ENCODE peak calls at places on chromosomes 12 and 14, in six cellular contexts. One of them, this sample, is unnamed.

GRCh38 chr14:35285991-35286564 is 6.1 kb upstream of the PSMA6 start:
- DNase-seq in lower leg skin: no peak
- DNase-seq in breast epithelium: no peak
- DNase-seq in mammary epithelial cell: no peak
- DNase-seq in astrocyte of the spinal cord: no peak
- DNase-seq in CD8-positive, alpha-beta T cell: no peak
- DNase-seq in this sample: no peak

GRCh38 chr12:1606021-1606622 is 11.7 kb upstream of the FBXL14 start:
- DNase-seq in lower leg skin: peak; percentile 99
- DNase-seq in astrocyte of the spinal cord: peak; percentile 82
- DNase-seq in mammary epithelial cell: peak; percentile 92
- DNase-seq in CD8-positive, alpha-beta T cell: no peak
- DNase-seq in breast epithelium: peak; percentile 86
- DNase-seq in this sample: peak; percentile 94

GRCh38 chr14:104581521-104581920 is 2.0 kb downstream of the C14orf180 start:
- DNase-seq in lower leg skin: no peak
- DNase-seq in astrocyte of the spinal cord: no peak
- DNase-seq in mammary epithelial cell: no peak
- DNase-seq in breast epithelium: no peak
- DNase-seq in CD8-positive, alpha-beta T cell: no peak
- DNase-seq in this sample: no peak

GRCh38 chr12:12229556-12230092 is 37.2 kb downstream of the LRP6 start:
- DNase-seq in astrocyte of the spinal cord: no peak
- DNase-seq in breast epithelium: no peak
- DNase-seq in mammary epithelial cell: no peak
- DNase-seq in CD8-positive, alpha-beta T cell: no peak
- DNase-seq in lower leg skin: no peak
- DNase-seq in this sample: no peak

GRCh38 chr14:21226467-21226866 is 42.8 kb downstream of the HNRNPC start:
- DNase-seq in breast epithelium: no peak
- DNase-seq in mammary epithelial cell: no peak
- DNase-seq in astrocyte of the spinal cord: no peak
- DNase-seq in lower leg skin: no peak
- DNase-seq in CD8-positive, alpha-beta T cell: no peak
- DNase-seq in this sample: no peak

GRCh38 chr14:72699852-72700257 is 194.0 kb downstream of the DPF3 start:
- DNase-seq in mammary epithelial cell: peak; percentile 16
- DNase-seq in astrocyte of the spinal cord: peak; percentile 36
- DNase-seq in breast epithelium: no peak
- DNase-seq in CD8-positive, alpha-beta T cell: no peak
- DNase-seq in lower leg skin: no peak
- DNase-seq in this sample: peak; percentile 84

GRCh38 chr12:96889273-96889933 is 17.7 kb upstream of the NEDD1 start:
- DNase-seq in CD8-positive, alpha-beta T cell: no peak
- DNase-seq in mammary epithelial cell: peak; percentile 91
- DNase-seq in astrocyte of the spinal cord: peak; percentile 64
- DNase-seq in lower leg skin: no peak
- DNase-seq in breast epithelium: no peak
- DNase-seq in this sample: peak; percentile 87

GRCh38 chr14:42550282-42550681 is 943.6 kb downstream of the LRFN5 start:
- DNase-seq in CD8-positive, alpha-beta T cell: no peak
- DNase-seq in mammary epithelial cell: no peak
- DNase-seq in lower leg skin: no peak
- DNase-seq in astrocyte of the spinal cord: no peak
- DNase-seq in breast epithelium: no peak
- DNase-seq in this sample: no peak

GRCh38 chr14:69719501-69719951 is 47.4 kb upstream of the SRSF5 start:
- DNase-seq in CD8-positive, alpha-beta T cell: no peak
- DNase-seq in mammary epithelial cell: peak; percentile 95
- DNase-seq in astrocyte of the spinal cord: peak; percentile 93
- DNase-seq in lower leg skin: no peak
- DNase-seq in breast epithelium: no peak
- DNase-seq in this sample: peak; percentile 98

GRCh38 chr12:76155157-76155556 is 70.7 kb upstream of the NAP1L1 start:
- DNase-seq in astrocyte of the spinal cord: no peak
- DNase-seq in lower leg skin: no peak
- DNase-seq in breast epithelium: no peak
- DNase-seq in mammary epithelial cell: no peak
- DNase-seq in CD8-positive, alpha-beta T cell: no peak
- DNase-seq in this sample: no peak

GRCh38 chr12:80847575-80847974 is 90.2 kb downstream of the LIN7A start:
- DNase-seq in lower leg skin: no peak
- DNase-seq in breast epithelium: no peak
- DNase-seq in astrocyte of the spinal cord: no peak
- DNase-seq in CD8-positive, alpha-beta T cell: no peak
- DNase-seq in mammary epithelial cell: no peak
- DNase-seq in this sample: no peak

GRCh38 chr14:88476825-88477224 is 78.0 kb downstream of the PTPN21 start:
- DNase-seq in CD8-positive, alpha-beta T cell: no peak
- DNase-seq in astrocyte of the spinal cord: no peak
- DNase-seq in mammary epithelial cell: no peak
- DNase-seq in breast epithelium: no peak
- DNase-seq in lower leg skin: no peak
- DNase-seq in this sample: no peak

GRCh38 chr12:24780969-24781368 is 167.9 kb downstream of the BCAT1 start:
- DNase-seq in breast epithelium: no peak
- DNase-seq in astrocyte of the spinal cord: peak; percentile 16
- DNase-seq in CD8-positive, alpha-beta T cell: no peak
- DNase-seq in lower leg skin: no peak
- DNase-seq in mammary epithelial cell: peak; percentile 4
- DNase-seq in this sample: peak; percentile 50

GRCh38 chr12:50840809-50841487 is 1.8 kb upstream of the TMPRSS12 start:
- DNase-seq in mammary epithelial cell: no peak
- DNase-seq in astrocyte of the spinal cord: no peak
- DNase-seq in CD8-positive, alpha-beta T cell: no peak
- DNase-seq in breast epithelium: no peak
- DNase-seq in lower leg skin: no peak
- DNase-seq in this sample: no peak

GRCh38 chr12:54421175-54421872 is 2.3 kb upstream of the ITGA5 start:
- DNase-seq in astrocyte of the spinal cord: peak; percentile 37
- DNase-seq in breast epithelium: no peak
- DNase-seq in mammary epithelial cell: no peak
- DNase-seq in CD8-positive, alpha-beta T cell: no peak
- DNase-seq in lower leg skin: peak; percentile 94
- DNase-seq in this sample: no peak

GRCh38 chr14:33307691-33308369 is 369.2 kb downstream of the NPAS3 start:
- DNase-seq in lower leg skin: peak; percentile 84
- DNase-seq in astrocyte of the spinal cord: peak; percentile 86
- DNase-seq in CD8-positive, alpha-beta T cell: no peak
- DNase-seq in mammary epithelial cell: no peak
- DNase-seq in breast epithelium: no peak
- DNase-seq in this sample: peak; percentile 72

GRCh38 chr12:75635606-75636444 is 124.4 kb upstream of the KRR1 start:
- DNase-seq in lower leg skin: no peak
- DNase-seq in astrocyte of the spinal cord: peak; percentile 98
- DNase-seq in CD8-positive, alpha-beta T cell: no peak
- DNase-seq in mammary epithelial cell: peak; percentile 91
- DNase-seq in breast epithelium: no peak
- DNase-seq in this sample: peak; percentile 93

GRCh38 chr14:58772814-58773620 is 135.3 kb downstream of the DACT1 start:
- DNase-seq in lower leg skin: no peak
- DNase-seq in CD8-positive, alpha-beta T cell: no peak
- DNase-seq in breast epithelium: no peak
- DNase-seq in astrocyte of the spinal cord: peak; percentile 52
- DNase-seq in mammary epithelial cell: no peak
- DNase-seq in this sample: no peak

GRCh38 chr14:58769766-58770165 is 132.0 kb downstream of the DACT1 start:
- DNase-seq in breast epithelium: no peak
- DNase-seq in astrocyte of the spinal cord: no peak
- DNase-seq in CD8-positive, alpha-beta T cell: no peak
- DNase-seq in lower leg skin: no peak
- DNase-seq in mammary epithelial cell: no peak
- DNase-seq in this sample: no peak

GRCh38 chr14:58772061-58772604 is 134.4 kb downstream of the DACT1 start:
- DNase-seq in mammary epithelial cell: no peak
- DNase-seq in breast epithelium: no peak
- DNase-seq in astrocyte of the spinal cord: no peak
- DNase-seq in CD8-positive, alpha-beta T cell: no peak
- DNase-seq in lower leg skin: no peak
- DNase-seq in this sample: no peak

GRCh38 chr14:58770501-58770982 is 132.8 kb downstream of the DACT1 start:
- DNase-seq in lower leg skin: no peak
- DNase-seq in CD8-positive, alpha-beta T cell: no peak
- DNase-seq in astrocyte of the spinal cord: no peak
- DNase-seq in breast epithelium: no peak
- DNase-seq in mammary epithelial cell: no peak
- DNase-seq in this sample: no peak

DNA sequence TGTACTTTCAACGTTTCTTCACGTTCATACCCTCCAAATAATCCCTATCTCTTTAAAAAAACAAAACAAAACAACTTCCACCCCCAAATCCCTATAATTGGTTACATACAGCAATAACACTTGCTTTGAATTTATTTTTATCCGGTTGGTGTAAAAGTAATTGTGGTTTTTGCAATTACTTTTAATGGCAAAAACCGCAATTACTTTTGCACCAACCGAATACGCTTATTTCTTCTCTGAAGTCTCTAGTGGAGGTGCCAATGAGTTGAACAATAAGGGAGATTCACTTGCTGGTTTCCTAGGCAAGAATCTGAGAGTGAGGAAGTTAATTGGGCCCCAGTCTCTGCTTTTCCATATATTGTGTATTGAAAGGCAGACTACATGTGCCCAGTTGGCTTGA is 133.3 kb downstream of the DACT1 start:
- DNase-seq in breast epithelium: no peak
- DNase-seq in astrocyte of the spinal cord: no peak
- DNase-seq in mammary epithelial cell: no peak
- DNase-seq in CD8-positive, alpha-beta T cell: no peak
- DNase-seq in lower leg skin: no peak
- DNase-seq in this sample: no peak
- H3K4me3 ChIP-seq in breast epithelium: no peak overlapping the region
- H3K4me3 ChIP-seq in astrocyte of the spinal cord: no peak overlapping the region
- H3K4me3 ChIP-seq in mammary epithelial cell: no peak overlapping the region
- H3K4me3 ChIP-seq in CD8-positive, alpha-beta T cell: no peak overlapping the region
- H3K4me3 ChIP-seq in lower leg skin: no peak overlapping the region
- H3K4me3 ChIP-seq in this sample: no peak overlapping the region

GRCh38 chr12:123388218-123388947 is 4.5 kb downstream of the KMT5A start:
- DNase-seq in astrocyte of the spinal cord: peak; percentile 53
- DNase-seq in lower leg skin: peak; percentile 93
- DNase-seq in mammary epithelial cell: peak; percentile 62
- DNase-seq in breast epithelium: peak; percentile 71
- DNase-seq in CD8-positive, alpha-beta T cell: peak; percentile 83
- DNase-seq in this sample: peak; percentile 55

GRCh38 chr12:123391546-123392343 is 7.8 kb downstream of the KMT5A start:
- DNase-seq in CD8-positive, alpha-beta T cell: no peak
- DNase-seq in lower leg skin: no peak
- DNase-seq in astrocyte of the spinal cord: no peak
- DNase-seq in mammary epithelial cell: no peak
- DNase-seq in breast epithelium: no peak
- DNase-seq in this sample: no peak

GRCh38 chr12:123390415-123391093 is 6.6 kb downstream of the KMT5A start:
- DNase-seq in breast epithelium: no peak
- DNase-seq in mammary epithelial cell: no peak
- DNase-seq in astrocyte of the spinal cord: peak; percentile 3
- DNase-seq in CD8-positive, alpha-beta T cell: no peak
- DNase-seq in lower leg skin: no peak
- DNase-seq in this sample: no peak

GRCh38 chr12:123388948-123389559 is 5.1 kb downstream of the KMT5A start:
- DNase-seq in astrocyte of the spinal cord: no peak
- DNase-seq in CD8-positive, alpha-beta T cell: no peak
- DNase-seq in breast epithelium: no peak
- DNase-seq in lower leg skin: no peak
- DNase-seq in mammary epithelial cell: no peak
- DNase-seq in this sample: no peak

DNA sequence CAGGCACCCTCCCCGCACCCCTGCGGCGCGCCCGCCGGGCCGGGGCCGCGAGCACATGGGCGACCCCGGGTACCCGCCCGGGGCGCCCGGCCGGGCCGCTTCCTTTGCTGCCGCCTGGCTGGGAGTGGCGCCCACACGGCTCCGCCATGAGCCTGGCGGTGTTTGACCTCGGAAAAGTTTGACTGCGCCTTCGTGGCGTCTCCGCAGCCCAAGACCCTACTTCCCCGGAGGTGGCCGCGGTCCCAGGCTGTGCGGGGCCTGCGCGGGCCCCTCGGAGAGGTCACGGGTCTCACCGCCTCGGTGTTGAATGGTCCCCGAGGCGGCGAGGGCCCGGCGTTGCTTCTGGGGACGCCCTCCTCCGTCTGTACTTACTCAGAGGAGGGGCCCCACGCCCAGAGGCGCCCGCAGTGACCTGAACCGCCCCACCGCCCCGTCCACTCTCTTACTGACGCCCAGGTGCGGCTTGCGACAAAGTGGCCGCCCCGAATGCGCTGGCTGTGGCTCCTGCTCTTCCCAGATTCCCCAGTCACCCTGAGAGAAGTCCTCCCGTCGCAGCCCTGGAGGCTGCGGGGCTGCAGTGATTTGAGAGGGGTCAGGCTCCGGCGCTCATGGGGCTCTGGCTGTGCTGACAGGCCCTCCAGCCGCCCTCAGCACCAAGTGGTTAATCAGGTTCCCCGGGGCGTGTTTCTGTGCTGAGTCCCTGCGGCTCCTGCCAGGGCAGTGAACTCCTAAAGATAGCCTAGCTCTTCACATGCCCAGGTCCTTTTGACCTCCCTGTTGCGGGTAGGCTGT is 5.8 kb downstream of the KMT5A start:
- DNase-seq in breast epithelium: no peak
- DNase-seq in CD8-positive, alpha-beta T cell: peak; percentile 60
- DNase-seq in lower leg skin: peak; percentile 89
- DNase-seq in astrocyte of the spinal cord: peak; percentile 26
- DNase-seq in mammary epithelial cell: peak; percentile 50
- DNase-seq in this sample: peak; percentile 35
- TF ChIP-seq CTCF in breast epithelium: no peak
- TF ChIP-seq CTCF in CD8-positive, alpha-beta T cell: no peak
- TF ChIP-seq CTCF in lower leg skin: no peak
- TF ChIP-seq CTCF in astrocyte of the spinal cord: no peak
- TF ChIP-seq CTCF in mammary epithelial cell: no peak
- TF ChIP-seq CTCF in this sample: no peak

GRCh38 chr12:95385246-95385645 is 88.7 kb upstream of the METAP2 start:
- DNase-seq in breast epithelium: no peak
- DNase-seq in CD8-positive, alpha-beta T cell: no peak
- DNase-seq in astrocyte of the spinal cord: peak; percentile 54
- DNase-seq in mammary epithelial cell: peak; percentile 14
- DNase-seq in lower leg skin: no peak
- DNase-seq in this sample: peak; percentile 63
- H3K4me3 ChIP-seq in breast epithelium: peak overlapping the region; percentile 49
- H3K4me3 ChIP-seq in CD8-positive, alpha-beta T cell: no peak overlapping the region
- H3K4me3 ChIP-seq in astrocyte of the spinal cord: peak overlapping the region; percentile 20
- H3K4me3 ChIP-seq in mammary epithelial cell: peak overlapping the region; percentile 4
- H3K4me3 ChIP-seq in lower leg skin: no peak overlapping the region
- H3K4me3 ChIP-seq in this sample: peak overlapping the region; percentile 30

DNA sequence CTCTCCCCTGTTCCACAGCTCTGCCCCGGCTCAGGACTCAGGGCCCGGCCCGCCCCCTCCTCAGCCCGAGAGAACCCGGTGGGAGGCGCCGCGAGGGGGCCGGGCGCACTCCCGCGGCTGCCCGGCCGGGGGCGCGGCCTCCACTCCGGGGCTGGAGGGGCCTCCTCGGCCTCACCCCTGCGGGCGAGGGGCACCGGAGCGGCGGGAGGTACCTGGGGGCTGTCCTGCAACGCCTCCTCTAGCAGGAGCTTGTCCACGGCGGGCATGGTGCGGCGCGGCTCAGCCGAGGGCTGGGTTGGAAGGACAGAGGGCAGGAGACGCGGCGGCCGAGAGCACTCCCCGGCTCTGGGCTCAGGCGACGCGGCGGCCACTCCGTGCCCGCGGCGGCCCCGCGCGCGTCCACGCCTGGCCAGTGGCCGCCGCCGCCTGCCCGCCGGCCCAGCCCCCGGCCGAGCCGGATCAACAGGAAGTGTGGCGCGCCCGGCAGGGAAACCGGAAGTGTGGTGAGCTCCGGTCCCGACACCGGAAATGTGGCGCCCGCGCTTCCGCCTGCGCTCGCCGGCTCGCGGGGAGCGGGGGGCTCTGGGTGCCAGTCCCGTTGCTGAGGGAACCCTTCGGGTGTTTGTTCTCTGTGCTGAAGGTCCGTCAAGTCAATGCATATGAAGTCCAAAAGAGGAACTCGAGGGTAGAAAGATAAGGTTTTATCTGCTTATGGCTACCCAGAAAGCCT is at the start of gene APPL2:
- DNase-seq in astrocyte of the spinal cord: peak; percentile 89
- DNase-seq in mammary epithelial cell: peak; percentile 78
- DNase-seq in breast epithelium: peak; percentile 84
- DNase-seq in CD8-positive, alpha-beta T cell: peak; percentile 91
- DNase-seq in lower leg skin: peak; percentile 97
- DNase-seq in this sample: peak; percentile 93
- TF ChIP-seq CTCF in astrocyte of the spinal cord: no peak
- TF ChIP-seq CTCF in mammary epithelial cell: peak; percentile 16
- TF ChIP-seq CTCF in breast epithelium: no peak
- TF ChIP-seq CTCF in CD8-positive, alpha-beta T cell: no peak
- TF ChIP-seq CTCF in lower leg skin: no peak
- TF ChIP-seq CTCF in this sample: no peak